ENCODE peak calls at places on chromosomes 16 and 17, in seven cellular contexts. K is bronchial epithelial cell, H is PC-9, W is GM12865, M is neural progenitor cell, Y is heart right ventricle, S is upper lobe of right lung. D is an unnamed sample.

GRCh38 chr16:53803998-53804397 is 100.0 kb downstream of the FTO start:
- DNase-seq in S (no peak), Y (no peak), H (no peak), W (no peak), K (no peak), M (no peak), D (no peak)

GRCh38 chr17:77681820-77682219 is 276.7 kb upstream of the TNRC6C start:
- DNase-seq in S (peak), H (no peak), W (no peak), K (no peak), Y (peak), M (no peak), D (no peak)

GRCh38 chr16:67022531-67023214 is 6.3 kb upstream of the CBFB start:
- DNase-seq in K (no peak), W (no peak), Y (no peak), H (no peak), S (no peak), M (no peak), D (no peak)

GRCh38 chr17:64315032-64315490 is 52.0 kb upstream of the TEX2 start:
- DNase-seq in W (no peak), Y (peak), M (no peak), S (peak), H (no peak), K (no peak), D (no peak)

GRCh38 chr16:12688972-12689850 is 114.5 kb downstream of the CPPED1 start:
- DNase-seq in H (no peak), K (no peak), M (no peak), Y (no peak), W (peak), S (no peak), D (no peak)

GRCh38 chr17:73720187-73720834 is 76.1 kb upstream of the SDK2 start:
- DNase-seq in K (no peak), S (no peak), W (peak), M (no peak), H (no peak), Y (no peak), D (no peak)

GRCh38 chr17:49580055-49580721 is 4.5 kb downstream of the NXPH3 start:
- DNase-seq in K (no peak), S (no peak), H (peak), Y (no peak), M (no peak), W (no peak), D (no peak)

GRCh38 chr16:67910162-67910561 is 17.1 kb downstream of the PSKH1 start:
- DNase-seq in H (no peak), K (peak), W (peak), S (no peak), M (no peak), Y (no peak), D (no peak)

GRCh38 chr17:3773511-3773910 is 27.5 kb downstream of the ITGAE start:
- DNase-seq in W (no peak), H (no peak), K (peak), S (no peak), Y (no peak), M (no peak), D (no peak)

GRCh38 chr16:75354170-75354569 is 79.1 kb downstream of the CFDP1 start:
- DNase-seq in Y (no peak), W (no peak), H (no peak), S (no peak), M (no peak), K (no peak), D (no peak)

GRCh38 chr17:57512258-57512657 is 232.8 kb downstream of the CCDC182 start:
- DNase-seq in W (no peak), S (no peak), Y (no peak), M (no peak), K (no peak), H (peak), D (no peak)

GRCh38 chr17:79749958-79750357 is 19.2 kb downstream of the ENPP7 start:
- DNase-seq in W (no peak), Y (no peak), H (no peak), S (no peak), M (no peak), K (no peak), D (no peak)

GRCh38 chr17:50564916-50565315 is 4.4 kb downstream of the CACNA1G start:
- DNase-seq in H (no peak), W (no peak), M (no peak), Y (peak), K (no peak), S (no peak), D (no peak)

GRCh38 chr17:43905400-43905984 is 1.8 kb downstream of the MPP2 start:
- DNase-seq in K (no peak), W (no peak), M (peak), H (no peak), S (no peak), Y (no peak), D (peak)

GRCh38 chr16:10561001-10561400 is 19.4 kb downstream of the EMP2 start:
- DNase-seq in Y (no peak), S (no peak), M (no peak), K (no peak), W (no peak), H (no peak), D (no peak)

GRCh38 chr17:38617967-38618760 is 12.4 kb upstream of the SRCIN1 start:
- DNase-seq in H (no peak), K (no peak), W (no peak), S (no peak), Y (no peak), M (no peak), D (no peak)

GRCh38 chr17:55783684-55784245 is 32.9 kb downstream of the PCTP start:
- DNase-seq in Y (peak), H (no peak), W (no peak), M (no peak), K (no peak), S (peak), D (no peak)

GRCh38 chr16:64910351-64910750 is 211.5 kb downstream of the CDH11 start:
- DNase-seq in S (no peak), Y (peak), K (no peak), M (peak), W (no peak), H (no peak), D (no peak)

GRCh38 chr16:27475561-27475960 is 73.6 kb downstream of the IL21R start:
- DNase-seq in S (no peak), H (no peak), Y (no peak), M (no peak), W (no peak), K (peak), D (peak)

GRCh38 chr16:28218109-28218508 is 6.3 kb upstream of the XPO6 start:
- DNase-seq in H (peak), M (peak), W (peak), K (peak), S (no peak), Y (no peak), D (no peak)

GRCh38 chr16:65875362-65876199 is 490.9 kb upstream of the CDH5 start:
- DNase-seq in H (no peak), Y (no peak), S (no peak), M (peak), W (peak), K (peak), D (peak)

GRCh38 chr17:17303010-17303846 is at the start of gene NT5M:
- DNase-seq in W (peak), S (peak), H (peak), M (peak), Y (peak), K (peak), D (peak)

GRCh38 chr17:63934391-63935112 is 2.4 kb upstream of the CD79B start:
- DNase-seq in S (no peak), Y (no peak), K (no peak), H (no peak), M (no peak), W (no peak), D (no peak)

GRCh38 chr17:78793415-78793814 is 11.3 kb upstream of the CYTH1 start:
- DNase-seq in M (no peak), Y (no peak), W (no peak), H (no peak), S (no peak), K (no peak), D (no peak)

GRCh38 chr16:69448470-69449193 is 24.2 kb downstream of the CYB5B start:
- DNase-seq in K (no peak), W (no peak), Y (no peak), S (no peak), M (no peak), H (no peak), D (peak)

GRCh38 chr17:32794533-32795246 is 82.2 kb downstream of the MYO1D start:
- DNase-seq in H (no peak), Y (no peak), K (no peak), S (no peak), W (no peak), M (no peak), D (no peak)

GRCh38 chr16:1557576-1557975 is 24.1 kb downstream of the TMEM204 start:
- DNase-seq in S (no peak), W (no peak), Y (no peak), K (no peak), M (no peak), H (no peak), D (no peak)

GRCh38 chr17:1714488-1714979 is 4.4 kb upstream of the TLCD2 start:
- DNase-seq in S (peak), M (peak), W (no peak), K (peak), Y (peak), H (peak), D (peak)

GRCh38 chr17:45261577-45262515 is at the start of gene SPATA32:
- DNase-seq in H (no peak), W (peak), S (peak), Y (peak), M (peak), K (peak), D (no peak)

GRCh38 chr16:57023541-57024249 is 34.3 kb downstream of the NLRC5 start:
- DNase-seq in Y (no peak), S (no peak), K (no peak), W (no peak), M (no peak), H (no peak), D (no peak)

GRCh38 chr17:8470447-8471047 is 34.9 kb downstream of the NDEL1 start:
- DNase-seq in H (no peak), W (no peak), Y (peak), K (no peak), S (no peak), M (no peak), D (no peak)

GRCh38 chr16:11053916-11054460 is 109.6 kb downstream of the CLEC16A start:
- DNase-seq in M (no peak), W (no peak), Y (no peak), K (no peak), H (no peak), S (peak), D (no peak)

GRCh38 chr17:18891541-18891940 is 33.6 kb downstream of the PRPSAP2 start:
- DNase-seq in Y (no peak), H (no peak), S (no peak), M (no peak), W (no peak), K (no peak), D (no peak)

GRCh38 chr16:20372696-20373095 is 20.2 kb upstream of the UMOD start:
- DNase-seq in M (no peak), K (peak), W (no peak), S (no peak), H (no peak), Y (no peak), D (no peak)

GRCh38 chr17:58402047-58402446 is 15.3 kb downstream of the RNF43 start:
- DNase-seq in Y (no peak), M (no peak), K (no peak), S (no peak), H (peak), W (no peak), D (no peak)

GRCh38 chr17:81345211-81346089 is 49.8 kb upstream of the BAHCC1 start:
- DNase-seq in M (peak), S (peak), K (peak), H (peak), Y (peak), W (peak), D (no peak)

GRCh38 chr17:81348097-81349055 is 46.9 kb upstream of the BAHCC1 start:
- DNase-seq in S (peak), H (no peak), W (no peak), M (no peak), K (no peak), Y (no peak), D (no peak)

GRCh38 chr17:81347437-81347836 is 47.8 kb upstream of the BAHCC1 start:
- DNase-seq in W (no peak), M (no peak), K (no peak), Y (no peak), H (no peak), S (no peak), D (no peak)

GRCh38 chr17:81346090-81346907 is 49.0 kb upstream of the BAHCC1 start:
- DNase-seq in K (peak), Y (peak), S (peak), M (peak), W (peak), H (peak), D (peak)

DNA sequence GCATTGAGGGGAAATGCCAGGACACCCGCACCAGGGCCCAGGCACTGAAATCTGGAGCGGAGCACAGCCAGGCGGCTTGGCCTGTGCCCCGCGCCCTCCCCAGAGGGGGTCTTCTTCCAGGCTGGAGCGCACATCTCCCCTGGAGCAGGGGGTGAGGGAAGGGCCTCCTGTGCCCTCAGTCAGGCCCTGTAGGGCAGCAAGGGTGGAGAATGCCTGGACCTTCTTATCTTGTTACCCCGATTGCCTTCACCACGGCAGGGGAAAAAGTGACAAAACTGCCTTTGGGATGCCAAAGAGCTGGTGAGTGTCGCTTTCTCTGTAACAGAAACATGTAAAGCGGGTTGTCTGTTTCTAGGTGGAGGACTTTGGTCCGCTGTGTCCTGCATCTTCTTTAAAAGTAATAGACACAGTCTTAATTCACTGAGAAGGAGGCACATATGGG is 48.3 kb upstream of the BAHCC1 start:
- DNase-seq in S (no peak), W (no peak), H (no peak), M (no peak), K (no peak), Y (no peak), D (no peak)
- H3K4me3 ChIP-seq in S (peak), W (no peak), H (peak), M (peak), K (peak), Y (peak), D (peak)

DNA sequence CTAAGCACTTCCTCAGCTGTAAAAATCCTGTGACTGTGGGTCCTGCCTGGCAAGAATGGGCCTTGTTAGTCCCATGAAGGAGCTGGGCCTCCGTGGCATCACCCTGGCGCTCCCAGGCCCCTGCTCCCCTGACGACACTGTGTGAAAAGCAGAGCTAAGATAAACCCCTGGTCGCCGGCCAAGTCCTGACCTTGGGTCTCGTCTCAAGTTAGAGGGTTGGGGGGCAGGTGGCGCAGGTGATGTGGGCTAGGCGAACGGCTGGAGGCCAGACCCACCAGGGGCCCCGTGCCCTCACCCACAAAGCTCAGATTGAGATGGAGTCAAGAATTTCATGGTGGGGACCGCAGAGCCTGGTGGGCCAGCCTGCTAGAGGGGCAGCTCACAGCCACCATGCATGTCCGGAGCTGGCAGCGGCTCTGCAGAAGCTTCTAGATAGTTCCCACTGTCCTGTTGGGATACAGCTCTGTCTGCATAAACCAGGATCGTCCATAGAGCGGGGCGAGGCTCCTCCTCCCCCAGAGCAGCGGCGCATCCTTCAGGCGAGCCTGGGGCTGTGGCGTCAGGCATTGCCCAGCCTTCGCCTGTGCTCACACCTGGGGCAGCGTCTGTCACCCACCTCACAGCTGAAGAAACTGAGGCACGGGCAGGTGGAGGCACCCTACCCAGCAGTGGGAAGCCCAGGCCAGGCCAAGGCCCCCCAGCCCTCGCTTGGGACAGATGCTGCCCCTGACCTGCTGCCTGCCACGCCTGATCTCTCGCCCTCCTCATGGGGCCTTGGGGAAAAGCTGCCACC is 12.0 kb downstream of the CYBC1 start:
- DNase-seq in W (no peak), H (no peak), Y (no peak), S (no peak), M (no peak), K (no peak), D (no peak)
- TF ChIP-seq CTCF in W (no peak), H (no peak), Y (no peak), S (no peak), M (no peak), K (no peak), D (no peak)

GRCh38 chr16:85612191-85612800 is 826 bp upstream of the GSE1 start:
- DNase-seq in Y (peak), K (peak), W (peak), H (peak), S (peak), M (peak), D (peak)

GRCh38 chr16:85610446-85611204 is 2.5 kb upstream of the GSE1 start:
- DNase-seq in H (peak), K (peak), W (peak), S (peak), Y (peak), M (peak), D (no peak)

GRCh38 chr16:85611205-85611454 is 2.0 kb upstream of the GSE1 start:
- DNase-seq in W (no peak), S (no peak), M (peak), Y (no peak), K (no peak), H (no peak), D (no peak)

GRCh38 chr16:85612801-85613608 is at the start of gene GSE1:
- DNase-seq in H (peak), Y (peak), K (peak), S (peak), W (peak), M (peak), D (no peak)

DNA sequence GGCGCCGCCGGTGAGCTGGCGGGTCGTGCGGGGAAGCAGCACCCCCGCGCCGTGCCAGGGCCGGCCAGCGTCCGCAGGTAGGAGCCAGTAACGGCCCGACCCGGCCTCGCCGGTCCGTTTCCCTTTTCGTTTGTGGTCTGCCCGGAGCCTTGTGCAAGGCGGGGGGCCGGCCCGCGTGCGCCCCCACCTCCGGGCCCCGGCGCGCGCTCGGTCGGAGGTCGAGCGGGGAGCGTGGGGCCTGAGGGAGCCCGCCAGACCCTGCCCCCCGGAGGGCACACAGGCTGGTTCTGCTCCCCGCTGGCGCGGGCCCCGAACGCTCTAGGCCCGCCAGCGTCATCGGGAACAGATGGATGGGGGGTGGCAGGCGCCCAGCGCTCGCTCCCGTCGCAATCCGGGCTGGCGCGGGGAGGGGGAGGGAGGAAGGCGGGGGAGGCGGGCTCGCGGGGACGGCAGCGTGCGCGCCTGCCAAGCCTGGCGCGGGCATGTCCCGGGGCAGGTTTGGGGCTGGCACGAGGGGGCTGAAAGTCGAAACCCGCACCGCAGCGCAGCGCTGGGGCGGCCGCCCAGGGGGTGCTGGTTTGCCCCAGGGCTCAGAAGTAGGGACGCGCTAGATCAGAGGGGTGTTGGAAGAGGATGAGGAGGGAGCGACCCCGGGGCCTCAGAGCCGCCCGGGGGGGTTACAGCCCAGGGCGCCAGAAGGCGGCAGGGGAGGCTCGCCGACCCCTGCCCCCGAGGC is 1.5 kb upstream of the GSE1 start:
- DNase-seq in K (peak), H (peak), Y (peak), S (peak), W (peak), M (peak), D (no peak)
- H3K4me3 ChIP-seq in K (peak), H (peak), Y (peak), S (peak), W (peak), M (peak), D (peak)

GRCh38 chr16:23428351-23428750 is 24.6 kb downstream of the COG7 start:
- DNase-seq in Y (no peak), M (no peak), H (no peak), W (no peak), K (peak), S (no peak), D (no peak)
- TF ChIP-seq CTCF in Y (no peak), M (no peak), H (no peak), W (no peak), K (no peak), S (no peak), D (no peak)

GRCh38 chr16:2830355-2830695 is 222 bp downstream of the ZG16B start:
- DNase-seq in M (no peak), H (no peak), Y (no peak), K (no peak), W (no peak), S (peak), D (no peak)

GRCh38 chr16:2829501-2830354 is at the start of gene ZG16B:
- DNase-seq in H (peak), M (no peak), Y (no peak), K (no peak), W (peak), S (peak), D (no peak)

GRCh38 chr16:2828521-2828840 is 1.6 kb upstream of the ZG16B start:
- DNase-seq in S (peak), H (no peak), Y (no peak), W (no peak), M (no peak), K (no peak), D (no peak)

GRCh38 chr16:2828876-2829430 is 1.1 kb upstream of the ZG16B start:
- DNase-seq in K (no peak), H (no peak), M (no peak), W (no peak), S (peak), Y (no peak), D (no peak)

DNA sequence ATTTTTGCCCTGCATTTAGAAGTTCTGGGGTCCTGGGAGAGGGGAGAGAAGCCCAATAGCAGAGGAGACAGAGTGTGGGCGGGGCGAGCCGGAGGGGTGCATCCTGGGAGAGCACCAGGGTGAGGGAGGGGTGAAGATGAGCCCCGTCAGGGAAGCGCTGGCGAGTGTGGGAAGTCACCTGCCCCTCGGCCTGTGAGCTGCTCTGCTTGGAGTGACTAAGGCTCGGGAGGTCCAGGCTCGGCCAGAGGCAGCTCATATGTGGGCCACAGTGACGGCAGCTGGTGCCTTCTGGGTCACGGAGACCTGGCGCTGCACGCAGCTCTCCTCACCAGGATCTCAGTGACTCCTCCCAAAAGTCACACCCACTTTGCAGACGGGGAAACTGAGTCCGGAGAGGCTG is 1.1 kb downstream of the ZG16B start:
- DNase-seq in Y (no peak), W (no peak), M (no peak), S (peak), H (no peak), K (no peak), D (no peak)
- H3K4me3 ChIP-seq in Y (no peak), W (no peak), M (no peak), S (no peak), H (no peak), K (no peak), D (no peak)